ENCODE peak calls at places on chromosomes 1 and 21, in five cellular contexts. H is GM12878, K is GM12891, Z is HepG2, P is K562. E is an unnamed sample.
A peak's percentile ranks its signal among the peaks of the same experiment; 100 is the strongest.

GRCh38 chr1:77220687-77221463 is 1.6 kb upstream of the PIGK start:
- DNase-seq in H (no peak), K (no peak), Z (no peak), P (no peak), E (no peak)

GRCh38 chr1:57450981-57451380 is 27.1 kb upstream of the DAB1 start:
- DNase-seq in H (no peak), K (no peak), Z (no peak), P (no peak), E (no peak)

GRCh38 chr1:34147301-34147700 is 17.7 kb downstream of the CSMD2 start:
- DNase-seq in H (no peak), K (no peak), Z (no peak), P (no peak), E (no peak)

GRCh38 chr1:7120863-7121621 is 335.8 kb downstream of the CAMTA1 start:
- DNase-seq in H (no peak), K (no peak), Z (no peak), P (peak; percentile 23), E (no peak)

GRCh38 chr1:27687906-27688305 is 15.9 kb upstream of the IFI6 start:
- DNase-seq in H (no peak), K (no peak), Z (no peak), P (no peak), E (no peak)

GRCh38 chr1:235326719-235327558 is 1.0 kb downstream of the ARID4B start:
- DNase-seq in H (peak; percentile 32), K (peak; percentile 22), Z (peak; percentile 21), P (peak; percentile 58), E (peak; percentile 29)

GRCh38 chr1:8794605-8795004 is 22.8 kb downstream of the RERE start:
- DNase-seq in H (no peak), K (no peak), Z (no peak), P (no peak), E (no peak)

GRCh38 chr1:32741417-32742131 is 39.0 kb upstream of the SYNC start:
- DNase-seq in H (no peak), K (peak; percentile 55), Z (no peak), P (peak; percentile 91), E (peak; percentile 65)

GRCh38 chr1:107153033-107153432 is 12.2 kb downstream of the NTNG1 start:
- DNase-seq in H (no peak), K (no peak), Z (peak; percentile 2), P (no peak), E (no peak)

GRCh38 chr1:71252900-71253299 is 172.1 kb upstream of the ZRANB2 start:
- DNase-seq in H (no peak), K (no peak), Z (no peak), P (no peak), E (no peak)

GRCh38 chr1:241357366-241358305 is 631 bp upstream of the RGS7 start:
- DNase-seq in H (no peak), K (no peak), Z (no peak), P (no peak), E (no peak)

GRCh38 chr1:52571783-52572182 is 18.9 kb upstream of the TUT4 start:
- DNase-seq in H (no peak), K (no peak), Z (peak; percentile 69), P (peak; percentile 66), E (no peak)

GRCh38 chr21:35940074-35940927 is 120.0 kb downstream of the SETD4 start:
- DNase-seq in H (no peak), K (peak; percentile 5), Z (peak; percentile 45), P (peak; percentile 52), E (no peak)

GRCh38 chr1:165954940-165955339 is 127.5 kb downstream of the UCK2 start:
- DNase-seq in H (no peak), K (no peak), Z (no peak), P (no peak), E (no peak)

GRCh38 chr1:87515781-87516180 is 187.1 kb downstream of the LMO4 start:
- DNase-seq in H (no peak), K (no peak), Z (no peak), P (no peak), E (no peak)

GRCh38 chr21:34635307-34635706 is 20.4 kb upstream of the RCAN1 start:
- DNase-seq in H (no peak), K (no peak), Z (no peak), P (peak; percentile 60), E (no peak)

GRCh38 chr1:68173283-68174172 is 58.8 kb downstream of the WLS start:
- DNase-seq in H (no peak), K (no peak), Z (no peak), P (no peak), E (no peak)

GRCh38 chr1:228212415-228212965 is 4.6 kb downstream of the OBSCN start:
- DNase-seq in H (no peak), K (no peak), Z (no peak), P (no peak), E (no peak)

GRCh38 chr1:153565529-153566374 is at the start of gene S100A2:
- DNase-seq in H (peak; percentile 39), K (peak; percentile 52), Z (peak; percentile 40), P (no peak), E (peak; percentile 55)

GRCh38 chr1:31501505-31501904 is 74.8 kb upstream of the TINAGL1 start:
- DNase-seq in H (no peak), K (no peak), Z (no peak), P (no peak), E (no peak)

GRCh38 chr1:156499194-156499702 is 1.3 kb downstream of the MEF2D start:
- DNase-seq in H (no peak), K (no peak), Z (no peak), P (no peak), E (no peak)
- TF ChIP-seq TAF1 in H (no peak), K (no peak), Z (no peak), P (no peak), E (no peak)

GRCh38 chr1:42957880-42958487 is 684 bp downstream of the SLC2A1 start:
- DNase-seq in H (no peak), K (peak; percentile 64), Z (no peak), P (peak; percentile 95), E (peak; percentile 79)
- TF ChIP-seq POLR2AphosphoS5 in H (peak; percentile 24), K (no peak), Z (no peak), P (peak; percentile 14), E (no peak)

GRCh38 chr1:183419399-183419798 is 1.2 kb upstream of the NMNAT2 start:
- DNase-seq in H (no peak), K (no peak), Z (no peak), P (no peak), E (no peak)

GRCh38 chr1:183418696-183419095 is 516 bp upstream of the NMNAT2 start:
- DNase-seq in H (no peak), K (no peak), Z (no peak), P (no peak), E (no peak)

GRCh38 chr1:183414365-183414764 is 3.8 kb downstream of the NMNAT2 start:
- DNase-seq in H (no peak), K (no peak), Z (no peak), P (no peak), E (no peak)

GRCh38 chr1:183417691-183418491 is at the start of gene NMNAT2:
- DNase-seq in H (no peak), K (no peak), Z (no peak), P (no peak), E (no peak)

GRCh38 chr1:183416850-183417690 is 1.1 kb downstream of the NMNAT2 start:
- DNase-seq in H (no peak), K (peak; percentile 25), Z (no peak), P (peak; percentile 21), E (no peak)
- TF ChIP-seq TAF1 in H (no peak), K (no peak), Z (no peak), P (no peak), E (no peak)

GRCh38 chr1:96962807-96963206 is 241.2 kb downstream of the PTBP2 start:
- DNase-seq in H (no peak), K (no peak), Z (no peak), P (no peak), E (no peak)
- TF ChIP-seq POLR2AphosphoS5 in H (no peak), K (no peak), Z (no peak), P (no peak), E (no peak)

GRCh38 chr21:37072239-37072987 is 458 bp downstream of the PIGP start:
- DNase-seq in H (no peak), K (peak; percentile 43), Z (no peak), P (peak; percentile 76), E (peak; percentile 46)
- TF ChIP-seq TAF1 in H (peak; percentile 21), K (peak; percentile 47), Z (no peak), P (no peak), E (no peak)

DNA sequence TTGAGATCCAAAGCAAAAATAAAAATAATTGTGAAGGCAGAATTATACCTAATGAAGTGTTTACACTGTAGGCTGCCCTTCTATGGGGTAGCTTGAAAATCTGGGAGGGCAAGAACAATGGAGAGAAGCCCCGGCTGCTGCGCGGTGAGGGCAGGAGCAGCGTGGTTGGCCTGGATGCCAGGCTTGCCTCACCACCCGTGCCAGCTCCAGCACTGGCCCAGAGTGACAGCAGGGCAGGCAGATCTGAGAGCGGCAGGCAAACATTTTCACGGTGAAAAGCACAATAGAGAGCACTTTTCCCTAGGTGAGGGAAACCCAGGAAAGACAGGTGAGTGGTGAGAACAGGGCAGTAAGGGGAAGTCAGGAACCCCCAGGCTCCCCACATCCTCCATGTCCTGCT is 1.4 kb downstream of the PROK1 start:
- DNase-seq in H (no peak), K (no peak), Z (no peak), P (no peak), E (no peak)
- TF ChIP-seq POLR2AphosphoS5 in H (no peak), K (no peak), Z (no peak), P (no peak), E (no peak)

DNA sequence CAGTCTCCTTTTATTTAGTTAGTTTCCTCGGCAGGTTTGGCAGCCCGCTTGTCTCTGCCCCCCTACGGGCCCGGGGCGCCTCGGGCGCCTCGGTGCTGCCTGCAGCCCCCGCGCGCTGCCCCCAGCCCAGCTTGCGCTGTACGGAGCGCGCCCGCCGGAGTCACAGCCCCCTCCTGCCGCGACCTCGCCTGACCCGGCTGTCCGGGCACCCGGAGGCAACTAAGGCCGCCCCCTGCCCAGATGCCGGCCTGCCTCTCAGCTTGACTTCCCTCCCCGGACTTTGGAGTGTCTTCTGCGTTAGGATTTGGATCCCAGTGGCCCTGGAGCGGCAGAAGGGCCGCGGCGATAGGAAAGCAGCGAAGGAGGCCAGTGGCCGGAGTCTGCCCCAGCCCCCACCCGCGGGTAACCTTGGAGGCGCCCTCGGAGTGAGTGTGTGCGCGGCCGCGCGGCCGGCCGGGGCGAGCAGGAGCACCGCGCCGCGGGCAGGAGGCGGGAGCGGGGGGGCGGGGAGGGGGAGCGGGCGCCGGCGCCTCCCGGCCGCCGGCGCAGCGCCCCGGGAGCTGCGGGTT is 7.6 kb downstream of the CDKN2C start:
- DNase-seq in H (no peak), K (peak; percentile 34), Z (peak; percentile 27), P (peak; percentile 90), E (peak; percentile 39)
- TF ChIP-seq TAF1 in H (peak; percentile 0), K (no peak), Z (peak; percentile 75), P (peak; percentile 71), E (no peak)

DNA sequence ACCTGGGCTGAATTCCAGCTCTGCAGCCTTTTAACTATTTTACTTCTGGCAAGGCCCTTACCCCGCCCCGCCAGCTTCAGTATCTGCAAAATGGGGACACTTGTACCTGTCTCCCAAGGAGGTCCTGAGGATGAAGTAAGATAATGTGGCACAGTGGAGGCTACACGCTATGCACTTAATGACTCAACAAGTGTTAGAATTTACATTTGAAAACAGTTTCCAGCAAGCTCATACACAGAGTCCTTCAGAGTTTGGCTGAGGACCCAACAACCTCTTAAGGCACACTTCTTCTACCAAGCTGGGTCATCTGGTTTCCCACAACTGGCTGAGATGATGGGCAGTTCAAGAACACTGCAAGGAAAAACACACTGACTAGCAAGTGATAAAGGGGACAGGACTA is 30.2 kb upstream of the SLC22A15 start:
- DNase-seq in H (no peak), K (no peak), Z (no peak), P (no peak), E (no peak)
- TF ChIP-seq POLR2AphosphoS5 in H (no peak), K (no peak), Z (no peak), P (no peak), E (no peak)

E was measured in GM12892.